ENCODE peak calls at places on chromosomes 6 and 20, in ten cellular contexts. N, W, Q, E, B, H, K, P, O and R are unnamed samples. For H3K36me3, the result is how much of the 10 kb centered on the place peaks cover.

GRCh38 chr6:47440722-47441121 is 36.9 kb upstream of the CD2AP start:
- DNase-seq in N (no peak), K (peak), W (peak), O (no peak), E (no peak), P (no peak), H (no peak), B (no peak), Q (no peak), R (no peak)

GRCh38 chr6:169642455-169642854 is 59.4 kb downstream of the WDR27 start:
- DNase-seq in W (no peak), Q (peak), E (no peak), H (no peak), P (no peak), K (no peak), B (no peak), N (no peak), O (no peak), R (no peak)

GRCh38 chr6:167735498-167736201 is 91.1 kb upstream of the AFDN start:
- DNase-seq in E (no peak), B (peak), K (no peak), H (no peak), P (no peak), W (peak), O (no peak), Q (no peak), N (peak), R (peak)

GRCh38 chr20:38919683-38920082 is 6.5 kb upstream of the FAM83D start:
- DNase-seq in K (no peak), Q (no peak), E (no peak), W (no peak), H (no peak), P (no peak), O (no peak), N (no peak), B (no peak), R (no peak)

GRCh38 chr20:60170116-60170515 is 211.9 kb downstream of the CDH26 start:
- DNase-seq in N (no peak), W (no peak), E (no peak), H (no peak), Q (no peak), P (no peak), B (no peak), K (no peak), O (no peak), R (no peak)

GRCh38 chr6:7143161-7143974 is 35.6 kb downstream of the RREB1 start:
- DNase-seq in P (peak), Q (no peak), H (no peak), K (no peak), B (peak), W (no peak), E (no peak), N (no peak), O (no peak), R (no peak)

GRCh38 chr20:24382330-24382729 is 87.1 kb upstream of the SYNDIG1 start:
- DNase-seq in P (no peak), O (no peak), E (peak), Q (no peak), K (no peak), B (no peak), H (no peak), W (no peak), N (no peak), R (peak)

GRCh38 chr20:38882600-38882999 is 43.6 kb upstream of the FAM83D start:
- DNase-seq in K (no peak), O (no peak), N (no peak), Q (no peak), E (no peak), W (no peak), B (no peak), P (no peak), H (no peak), R (no peak)

GRCh38 chr6:25354078-25354940 is 75.1 kb downstream of the CARMIL1 start:
- DNase-seq in Q (no peak), B (no peak), E (no peak), H (no peak), P (no peak), N (no peak), O (no peak), K (no peak), W (no peak), R (no peak)

GRCh38 chr20:37302981-37303380 is 13.5 kb downstream of the MANBAL start:
- DNase-seq in E (no peak), P (no peak), B (no peak), O (no peak), Q (no peak), N (no peak), H (no peak), W (no peak), K (no peak), R (peak)

GRCh38 chr6:130965657-130966056 is 97.4 kb downstream of the EPB41L2 start:
- DNase-seq in O (no peak), N (no peak), K (no peak), P (no peak), Q (no peak), H (no peak), E (no peak), B (no peak), W (peak), R (no peak)

GRCh38 chr6:170114956-170115855 is 175.7 kb downstream of the DLL1 start:
- DNase-seq in B (no peak), O (peak), Q (peak), K (no peak), P (no peak), N (peak), E (no peak), H (peak), W (no peak), R (peak)

GRCh38 chr20:61055130-61055529 is 196.9 kb upstream of the CDH4 start:
- DNase-seq in W (no peak), H (no peak), P (no peak), O (no peak), E (no peak), Q (no peak), K (no peak), N (no peak), B (no peak), R (no peak)

GRCh38 chr6:115643762-115644161 is 416.9 kb downstream of the FRK start:
- DNase-seq in E (no peak), H (no peak), B (peak), Q (no peak), P (no peak), N (no peak), K (no peak), O (no peak), W (no peak), R (no peak)

GRCh38 chr6:33683051-33683571 is 28.4 kb downstream of the UQCC2 start:
- DNase-seq in K (no peak), Q (peak), B (no peak), O (no peak), W (no peak), E (no peak), N (no peak), H (no peak), P (no peak), R (no peak)
- H3K36me3 ChIP-seq in K (under half), Q (under half), B (under half), O (under half), W (half or more), E (under half), N (half or more), H (under half), P (half or more), R (under half)

GRCh38 chr6:33343953-33344611 is 26.5 kb upstream of the ZBTB22 start:
- DNase-seq in N (no peak), B (no peak), P (no peak), W (no peak), Q (no peak), H (no peak), K (no peak), O (no peak), E (no peak), R (no peak)
- TF ChIP-seq EP300 in N (no peak), B (no peak), P (no peak), W (no peak), Q (no peak), H (no peak), K (no peak), O (no peak), E (no peak), R (no peak)

GRCh38 chr6:33840064-33840926 is 36.5 kb upstream of the MLN start:
- DNase-seq in O (no peak), K (peak), W (peak), E (peak), B (peak), Q (no peak), H (no peak), N (no peak), P (peak), R (no peak)
- TF ChIP-seq POLR2A in O (no peak), K (no peak), W (no peak), E (no peak), B (peak), Q (no peak), H (no peak), N (no peak), P (peak), R (no peak)

GRCh38 chr20:35715611-35716010 is 16.4 kb downstream of the ROMO1 start:
- DNase-seq in H (no peak), O (peak), Q (no peak), W (no peak), E (no peak), P (no peak), N (no peak), K (no peak), B (no peak), R (no peak)

GRCh38 chr20:35719717-35720116 is 20.5 kb downstream of the ROMO1 start:
- DNase-seq in H (no peak), Q (no peak), O (no peak), B (no peak), W (no peak), K (no peak), P (no peak), E (no peak), N (no peak), R (no peak)

GRCh38 chr20:35714127-35714526 is 14.9 kb downstream of the ROMO1 start:
- DNase-seq in H (no peak), N (no peak), P (no peak), K (no peak), O (no peak), Q (no peak), W (no peak), B (no peak), E (no peak), R (no peak)

GRCh38 chr20:35718972-35719635 is 19.9 kb downstream of the ROMO1 start:
- DNase-seq in Q (no peak), E (no peak), H (no peak), N (no peak), K (no peak), B (no peak), O (peak), W (no peak), P (no peak), R (no peak)

GRCh38 chr20:35716330-35716729 is 17.1 kb downstream of the ROMO1 start:
- DNase-seq in W (no peak), B (no peak), E (no peak), K (no peak), Q (no peak), P (no peak), H (no peak), O (no peak), N (no peak), R (no peak)
- H3K36me3 ChIP-seq in W (half or more), B (half or more), E (under half), K (under half), Q (half or more), P (half or more), H (under half), O (half or more), N (half or more), R (half or more)

GRCh38 chr20:39993737-39994136 is 695.3 kb downstream of the MAFB start:
- DNase-seq in H (no peak), E (no peak), K (no peak), Q (no peak), O (no peak), W (no peak), B (no peak), N (no peak), P (no peak), R (no peak)
- TF ChIP-seq EP300 in H (no peak), E (no peak), K (no peak), Q (no peak), O (no peak), W (no peak), B (no peak), N (no peak), P (no peak), R (no peak)

GRCh38 chr6:31576897-31577341 is 1.6 kb downstream of the TNF start:
- DNase-seq in H (no peak), P (no peak), E (peak), K (no peak), B (no peak), Q (peak), O (no peak), N (peak), W (no peak), R (no peak)
- TF ChIP-seq POLR2A in H (no peak), P (no peak), E (no peak), K (peak), B (no peak), Q (no peak), O (no peak), N (no peak), W (no peak), R (no peak)

GRCh38 chr6:40486576-40486975 is 100.6 kb downstream of the LRFN2 start:
- DNase-seq in O (no peak), E (no peak), K (no peak), N (no peak), W (no peak), P (no peak), H (no peak), B (no peak), Q (no peak), R (no peak)
- H3K36me3 ChIP-seq in O (under half), E (under half), K (under half), N (under half), W (under half), P (under half), H (under half), B (under half), Q (under half), R (under half)